ENCODE peak calls at places on chromosome 21, in six cellular contexts. I, E, D, Y, H and C are unnamed samples.

GRCh38 chr21:36610201-36610600 is 88.7 kb upstream of the SIM2 start:
- DNase-seq in I (no peak), E (no peak), D (no peak), Y (no peak), H (no peak), C (no peak)

GRCh38 chr21:28516996-28517592 is 475.6 kb downstream of the LTN1 start:
- DNase-seq in I (peak; percentile 85), E (no peak), D (peak; percentile 29), Y (peak; percentile 40), H (no peak), C (no peak)

GRCh38 chr21:31181089-31181757 is 142.9 kb upstream of the KRTAP19-8 start:
- DNase-seq in I (no peak), E (no peak), D (peak; percentile 41), Y (no peak), H (no peak), C (no peak)

GRCh38 chr21:42145569-42146250 is 73.2 kb upstream of the ABCG1 start:
- DNase-seq in I (peak; percentile 82), E (no peak), D (peak; percentile 53), Y (no peak), H (peak; percentile 88), C (no peak)

GRCh38 chr21:16821588-16821987 is 691.3 kb upstream of the CXADR start:
- DNase-seq in I (no peak), E (peak; percentile 11), D (no peak), Y (no peak), H (no peak), C (no peak)

GRCh38 chr21:42735944-42736343 is 82.5 kb downstream of the PDE9A start:
- DNase-seq in I (no peak), E (no peak), D (no peak), Y (no peak), H (no peak), C (no peak)

GRCh38 chr21:43301424-43302355 is 125.2 kb downstream of the SIK1 start:
- DNase-seq in I (peak; percentile 69), E (no peak), D (no peak), Y (peak; percentile 9), H (no peak), C (no peak)

GRCh38 chr21:31660134-31660565 is 657 bp downstream of the SOD1 start:
- DNase-seq in I (no peak), E (no peak), D (no peak), Y (no peak), H (no peak), C (no peak)

GRCh38 chr21:14010729-14011128 is 200.0 kb downstream of the LIPI start:
- DNase-seq in I (peak; percentile 63), E (no peak), D (no peak), Y (no peak), H (no peak), C (no peak)

GRCh38 chr21:36701912-36702621 is 3.2 kb downstream of the SIM2 start:
- DNase-seq in I (no peak), E (no peak), D (no peak), Y (no peak), H (no peak), C (no peak)

GRCh38 chr21:38487906-38488639 is 10.2 kb downstream of the ERG start:
- DNase-seq in I (no peak), E (no peak), D (no peak), Y (no peak), H (no peak), C (peak; percentile 21)

GRCh38 chr21:39647476-39647875 is 34.7 kb downstream of the B3GALT5 start:
- DNase-seq in I (no peak), E (no peak), D (no peak), Y (no peak), H (no peak), C (peak; percentile 57)

GRCh38 chr21:42113926-42114409 is 42.9 kb downstream of the UMODL1 start:
- DNase-seq in I (peak; percentile 60), E (no peak), D (no peak), Y (peak; percentile 53), H (no peak), C (no peak)

GRCh38 chr21:18349468-18349867 is 54.1 kb downstream of the TMPRSS15 start:
- DNase-seq in I (no peak), E (no peak), D (no peak), Y (no peak), H (no peak), C (no peak)

GRCh38 chr21:45075606-45076244 is 1.3 kb downstream of the ADARB1 start:
- DNase-seq in I (no peak), E (no peak), D (no peak), Y (no peak), H (no peak), C (no peak)
- H3K4me3 ChIP-seq in I (peak overlapping the region; percentile 86), E (peak overlapping the region; percentile 81), D (peak overlapping the region; percentile 82), Y (peak overlapping the region; percentile 85), H (peak overlapping the region; percentile 44), C (peak overlapping the region; percentile 82)

DNA sequence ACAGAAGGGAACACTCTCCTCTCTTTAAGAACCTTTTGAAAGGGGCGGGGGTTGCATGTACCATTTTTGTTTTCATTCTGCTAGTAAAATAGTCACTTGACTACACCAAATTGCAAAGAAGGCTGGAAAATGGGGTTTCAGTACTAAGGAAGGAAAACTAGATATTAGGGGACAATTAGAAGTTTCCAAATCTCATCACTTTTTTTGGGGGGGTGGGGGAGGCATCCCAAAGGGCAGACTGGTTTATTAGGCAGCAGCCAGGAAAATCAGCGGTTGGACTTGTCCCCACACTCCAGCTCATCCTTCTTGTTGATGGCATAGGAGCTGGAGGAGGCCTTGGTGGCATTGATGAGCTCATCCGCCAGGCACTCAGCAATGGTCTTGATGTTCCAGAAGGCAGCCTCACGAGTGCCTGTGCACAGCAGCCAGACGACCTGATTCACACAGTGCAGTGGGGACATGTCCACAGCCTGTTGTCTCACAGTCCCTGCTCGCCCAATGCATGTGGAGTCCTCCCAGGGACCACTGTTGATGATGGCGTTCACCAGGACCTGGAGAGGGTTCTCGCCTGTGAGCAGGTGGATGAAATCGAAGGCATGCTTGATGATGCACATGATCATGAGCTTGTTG is 1.7 kb upstream of the TMEM50B start:
- DNase-seq in I (no peak), E (no peak), D (no peak), Y (no peak), H (no peak), C (no peak)
- H3K4me3 ChIP-seq in I (no peak overlapping the region), E (no peak overlapping the region), D (no peak overlapping the region), Y (no peak overlapping the region), H (no peak overlapping the region), C (no peak overlapping the region)

DNA sequence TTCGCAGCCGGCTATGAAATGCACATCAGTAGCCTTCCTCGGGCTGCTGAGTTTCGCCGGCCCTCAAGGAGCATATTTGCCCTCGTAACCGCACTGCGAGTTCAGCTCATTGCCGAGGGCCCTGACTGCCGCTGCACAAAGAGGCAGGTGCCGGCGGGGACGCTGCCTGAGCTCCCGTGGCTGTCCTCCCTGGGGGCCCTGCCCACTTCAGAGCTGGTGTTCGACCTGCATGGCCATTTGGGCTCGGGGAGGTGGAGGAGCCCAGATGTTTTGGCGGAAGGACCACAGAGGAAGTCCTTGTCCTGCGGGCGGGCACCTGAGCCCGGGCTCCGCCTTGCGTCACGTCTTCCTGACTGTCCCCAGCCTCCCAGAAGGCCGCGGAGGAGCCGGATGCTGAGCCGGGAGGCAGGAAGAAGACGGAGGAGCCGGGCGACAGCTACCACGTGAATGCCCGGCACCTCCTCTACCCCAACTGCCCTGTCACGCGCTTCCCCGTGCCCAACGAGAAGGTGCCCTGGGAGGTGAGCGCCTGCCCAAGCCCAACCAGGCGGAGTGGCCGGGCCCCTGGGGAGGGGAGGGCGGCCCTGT is 29.9 kb upstream of the LRRC3 start:
- DNase-seq in I (peak; percentile 77), E (no peak), D (no peak), Y (no peak), H (no peak), C (no peak)
- H3K4me3 ChIP-seq in I (no peak overlapping the region), E (no peak overlapping the region), D (no peak overlapping the region), Y (peak overlapping the region; percentile 22), H (no peak overlapping the region), C (no peak overlapping the region)

GRCh38 chr21:35594905-35595304 is 465.4 kb downstream of the SETD4 start:
- DNase-seq in I (no peak), E (no peak), D (no peak), Y (no peak), H (no peak), C (no peak)

GRCh38 chr21:35597750-35598339 is 462.5 kb downstream of the SETD4 start:
- DNase-seq in I (no peak), E (no peak), D (no peak), Y (no peak), H (no peak), C (no peak)

GRCh38 chr21:35587841-35588390 is 472.4 kb downstream of the SETD4 start:
- DNase-seq in I (no peak), E (no peak), D (no peak), Y (no peak), H (no peak), C (no peak)

DNA sequence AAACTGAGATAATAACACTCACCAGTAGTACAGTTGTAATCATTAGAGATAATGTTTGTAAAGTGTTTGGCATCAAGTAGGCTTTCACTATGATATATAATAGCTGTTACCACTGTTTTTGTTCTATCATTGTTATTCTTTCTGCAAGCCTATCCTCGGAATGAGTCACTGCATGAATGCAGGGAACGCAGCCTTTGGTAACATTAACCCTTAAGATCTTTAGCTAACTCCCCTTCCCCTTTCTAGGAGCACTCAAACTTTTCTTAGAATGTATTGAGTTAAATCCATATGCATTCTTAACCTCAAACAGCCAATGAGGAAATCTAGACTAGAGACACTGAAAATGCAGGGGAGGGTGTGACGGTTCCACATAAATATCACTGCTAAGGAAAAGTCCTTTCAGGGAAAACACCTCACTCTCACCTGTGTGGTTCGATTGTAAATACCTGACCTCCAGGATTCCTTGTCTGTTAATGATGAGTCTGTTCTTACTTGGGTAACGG is 467.3 kb downstream of the SETD4 start:
- DNase-seq in I (no peak), E (peak; percentile 48), D (no peak), Y (no peak), H (no peak), C (no peak)
- H3K4me3 ChIP-seq in I (no peak overlapping the region), E (no peak overlapping the region), D (no peak overlapping the region), Y (no peak overlapping the region), H (no peak overlapping the region), C (no peak overlapping the region)

GRCh38 chr21:25422610-25423608 is 184.4 kb downstream of the MRPL39 start:
- DNase-seq in I (no peak), E (no peak), D (no peak), Y (no peak), H (no peak), C (no peak)
- H3K4me3 ChIP-seq in I (no peak overlapping the region), E (no peak overlapping the region), D (no peak overlapping the region), Y (no peak overlapping the region), H (no peak overlapping the region), C (no peak overlapping the region)

GRCh38 chr21:33023574-33024277 is 2.0 kb upstream of the OLIG2 start:
- DNase-seq in I (no peak), E (no peak), D (no peak), Y (no peak), H (no peak), C (no peak)

GRCh38 chr21:33021150-33021549 is 4.6 kb upstream of the OLIG2 start:
- DNase-seq in I (no peak), E (no peak), D (no peak), Y (no peak), H (no peak), C (no peak)

GRCh38 chr21:33021667-33022066 is 4.1 kb upstream of the OLIG2 start:
- DNase-seq in I (no peak), E (no peak), D (no peak), Y (no peak), H (no peak), C (no peak)

GRCh38 chr21:33022828-33023573 is 2.7 kb upstream of the OLIG2 start:
- DNase-seq in I (no peak), E (no peak), D (no peak), Y (no peak), H (no peak), C (no peak)

GRCh38 chr21:33022489-33022827 is 3.3 kb upstream of the OLIG2 start:
- DNase-seq in I (no peak), E (no peak), D (no peak), Y (no peak), H (no peak), C (no peak)
- H3K4me3 ChIP-seq in I (no peak overlapping the region), E (no peak overlapping the region), D (no peak overlapping the region), Y (peak overlapping the region; percentile 46), H (no peak overlapping the region), C (no peak overlapping the region)

GRCh38 chr21:45841033-45841432 is 140.5 kb upstream of the COL6A1 start:
- DNase-seq in I (no peak), E (no peak), D (no peak), Y (no peak), H (no peak), C (no peak)
- H3K4me3 ChIP-seq in I (no peak overlapping the region), E (no peak overlapping the region), D (no peak overlapping the region), Y (no peak overlapping the region), H (no peak overlapping the region), C (no peak overlapping the region)